ENCODE peak calls at places on chromosomes 3 and 15, in eight cellular contexts. U, T, S, I, N, P, G and C are unnamed samples.

GRCh38 chr15:99954361-99955180 is 221.3 kb upstream of the LYSMD4 start:
- DNase-seq in U (no peak), T (no peak), S (no peak), I (no peak), N (no peak), P (peak), G (no peak), C (no peak)

GRCh38 chr3:170524072-170524471 is 61.8 kb downstream of the SLC7A14 start:
- DNase-seq in U (no peak), T (no peak), S (no peak), I (no peak), N (no peak), P (no peak), G (peak), C (no peak)

GRCh38 chr15:64521726-64522164 is 61.4 kb downstream of the ZNF609 start:
- DNase-seq in U (peak), T (peak), S (no peak), I (peak), N (no peak), P (peak), G (peak), C (peak)

GRCh38 chr3:89426060-89426459 is 318.6 kb downstream of the EPHA3 start:
- DNase-seq in U (no peak), T (no peak), S (no peak), I (no peak), N (no peak), P (no peak), G (no peak), C (no peak)

GRCh38 chr3:183619624-183620274 is 15.7 kb upstream of the KLHL24 start:
- DNase-seq in U (no peak), T (no peak), S (no peak), I (no peak), N (no peak), P (no peak), G (no peak), C (no peak)

GRCh38 chr3:106570426-106570825 is 701.6 kb upstream of the CBLB start:
- DNase-seq in U (no peak), T (no peak), S (no peak), I (no peak), N (no peak), P (no peak), G (no peak), C (no peak)

GRCh38 chr3:76812649-76813048 is 227.2 kb upstream of the ROBO2 start:
- DNase-seq in U (no peak), T (no peak), S (no peak), I (no peak), N (no peak), P (no peak), G (no peak), C (no peak)

GRCh38 chr3:97009427-97010019 is 195.1 kb downstream of the EPHA6 start:
- DNase-seq in U (no peak), T (peak), S (no peak), I (no peak), N (no peak), P (no peak), G (no peak), C (no peak)

GRCh38 chr15:69422336-69422895 is 8.3 kb downstream of the KIF23 start:
- DNase-seq in U (no peak), T (no peak), S (no peak), I (no peak), N (no peak), P (peak), G (no peak), C (no peak)

GRCh38 chr3:43061101-43061895 is 44.6 kb downstream of the POMGNT2 start:
- DNase-seq in U (no peak), T (no peak), S (no peak), I (no peak), N (no peak), P (peak), G (no peak), C (no peak)

DNA sequence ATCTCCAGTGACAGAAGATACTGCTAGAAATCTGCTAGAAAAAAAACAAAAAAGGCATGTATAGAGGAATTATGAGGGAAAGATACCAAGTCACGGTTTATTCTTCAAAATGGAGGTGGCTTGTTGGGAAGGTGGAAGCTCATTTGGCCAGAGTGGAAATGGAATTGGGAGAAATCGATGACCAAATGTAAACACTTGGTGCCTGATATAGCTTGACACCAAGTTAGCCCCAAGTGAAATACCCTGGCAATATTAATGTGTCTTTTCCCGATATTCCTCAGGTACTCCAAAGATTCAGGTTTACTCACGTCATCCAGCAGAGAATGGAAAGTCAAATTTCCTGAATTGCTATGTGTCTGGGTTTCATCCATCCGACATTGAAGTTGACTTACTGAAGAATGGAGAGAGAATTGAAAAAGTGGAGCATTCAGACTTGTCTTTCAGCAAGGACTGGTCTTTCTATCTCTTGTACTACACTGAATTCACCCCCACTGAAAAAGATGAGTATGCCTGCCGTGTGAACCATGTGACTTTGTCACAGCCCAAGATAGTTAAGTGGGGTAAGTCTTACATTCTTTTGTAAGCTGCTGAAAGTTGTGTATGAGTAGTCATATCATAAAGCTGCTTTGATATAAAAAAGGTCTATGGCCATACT is 4.0 kb downstream of the B2M start:
- DNase-seq in U (no peak), T (peak), S (no peak), I (no peak), N (no peak), P (no peak), G (no peak), C (no peak)
- H3K4me3 ChIP-seq in U (no peak), T (no peak), S (peak), I (no peak), N (no peak), P (no peak), G (no peak), C (no peak)

GRCh38 chr15:49472338-49472737 is 49.3 kb downstream of the FGF7 start:
- DNase-seq in U (no peak), T (no peak), S (no peak), I (no peak), N (no peak), P (no peak), G (no peak), C (no peak)
- H3K4me3 ChIP-seq in U (no peak), T (no peak), S (no peak), I (no peak), N (no peak), P (no peak), G (no peak), C (no peak)

GRCh38 chr15:96320703-96321421 is 9.6 kb upstream of the NR2F2 start:
- DNase-seq in U (no peak), T (peak), S (no peak), I (no peak), N (no peak), P (no peak), G (no peak), C (no peak)
- H3K4me3 ChIP-seq in U (no peak), T (peak), S (no peak), I (no peak), N (peak), P (no peak), G (peak), C (no peak)

GRCh38 chr15:85840802-85841152 is 46.1 kb upstream of the KLHL25 start:
- DNase-seq in U (no peak), T (no peak), S (no peak), I (no peak), N (no peak), P (no peak), G (no peak), C (no peak)
- H3K4me3 ChIP-seq in U (no peak), T (no peak), S (no peak), I (peak), N (peak), P (no peak), G (no peak), C (no peak)

DNA sequence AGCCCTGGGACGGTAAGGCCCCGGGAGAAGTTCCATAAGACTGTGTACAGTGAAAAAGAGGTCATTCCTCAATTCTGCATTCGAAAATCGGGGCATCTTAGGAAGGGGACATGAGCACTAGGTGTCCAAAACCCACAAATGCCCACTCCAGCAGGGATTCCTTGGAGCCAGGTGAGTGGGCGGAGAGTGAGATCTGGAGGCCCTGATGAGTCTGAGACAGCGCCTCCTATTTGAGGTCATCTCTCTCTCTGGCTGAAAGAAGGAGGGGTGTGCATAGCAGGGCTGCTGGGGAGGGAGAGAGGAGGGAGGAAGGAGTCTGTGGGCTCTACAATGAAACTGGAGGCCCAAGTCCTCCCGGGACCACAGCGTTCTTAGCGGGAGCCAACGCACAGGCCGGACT is 38.1 kb upstream of the LACTB start:
- DNase-seq in U (no peak), T (no peak), S (no peak), I (no peak), N (no peak), P (no peak), G (no peak), C (no peak)
- H3K4me3 ChIP-seq in U (no peak), T (no peak), S (no peak), I (no peak), N (no peak), P (no peak), G (no peak), C (no peak)

GRCh38 chr3:138879541-138880380 is 45.0 kb upstream of the PIK3CB start:
- DNase-seq in U (no peak), T (no peak), S (no peak), I (no peak), N (no peak), P (no peak), G (no peak), C (no peak)
- H3K4me3 ChIP-seq in U (no peak), T (no peak), S (no peak), I (no peak), N (no peak), P (no peak), G (no peak), C (no peak)